ENCODE peak calls at places on chromosomes 4 and X, in four cellular contexts. One of them, this sample, is unnamed.

GRCh38 chr4:27010334-27010940 is 149.8 kb downstream of the STIM2 start:
- DNase-seq in fibroblast of lung: peak
- DNase-seq in BJ: no peak
- DNase-seq in stimulated activated CD8-positive, alpha-beta memory T cell treated with anti-CD3 and anti-CD28 coated beads, Interleukin-4, amount 100 ng/mL, for 1 hour: peak
- DNase-seq in this sample: peak

GRCh38 chrX:85836868-85837267 is 210.5 kb downstream of the CHM start:
- DNase-seq in fibroblast of lung: peak
- DNase-seq in BJ: no peak
- DNase-seq in stimulated activated CD8-positive, alpha-beta memory T cell treated with anti-CD3 and anti-CD28 coated beads, Interleukin-4, amount 100 ng/mL, for 1 hour: no peak
- DNase-seq in this sample: peak

GRCh38 chrX:18173494-18174180 is 47.0 kb downstream of the BEND2 start:
- DNase-seq in fibroblast of lung: no peak
- DNase-seq in BJ: no peak
- DNase-seq in stimulated activated CD8-positive, alpha-beta memory T cell treated with anti-CD3 and anti-CD28 coated beads, Interleukin-4, amount 100 ng/mL, for 1 hour: no peak
- DNase-seq in this sample: no peak

GRCh38 chr4:186500721-186501304 is 54.6 kb downstream of the MTNR1A start:
- DNase-seq in fibroblast of lung: no peak
- DNase-seq in BJ: no peak
- DNase-seq in stimulated activated CD8-positive, alpha-beta memory T cell treated with anti-CD3 and anti-CD28 coated beads, Interleukin-4, amount 100 ng/mL, for 1 hour: no peak
- DNase-seq in this sample: no peak

GRCh38 chr4:98864560-98864959 is 64.4 kb downstream of the EIF4E start:
- DNase-seq in fibroblast of lung: no peak
- DNase-seq in BJ: no peak
- DNase-seq in stimulated activated CD8-positive, alpha-beta memory T cell treated with anti-CD3 and anti-CD28 coated beads, Interleukin-4, amount 100 ng/mL, for 1 hour: no peak
- DNase-seq in this sample: no peak

GRCh38 chrX:78527263-78527662 is 131.9 kb downstream of the RTL3 start:
- DNase-seq in fibroblast of lung: no peak
- DNase-seq in BJ: no peak
- DNase-seq in stimulated activated CD8-positive, alpha-beta memory T cell treated with anti-CD3 and anti-CD28 coated beads, Interleukin-4, amount 100 ng/mL, for 1 hour: no peak
- DNase-seq in this sample: no peak

GRCh38 chr4:37667197-37668100 is 18.7 kb downstream of the RELL1 start:
- DNase-seq in fibroblast of lung: peak
- DNase-seq in BJ: no peak
- DNase-seq in stimulated activated CD8-positive, alpha-beta memory T cell treated with anti-CD3 and anti-CD28 coated beads, Interleukin-4, amount 100 ng/mL, for 1 hour: no peak
- DNase-seq in this sample: no peak

GRCh38 chr4:13483142-13484044 is 747 bp downstream of the RAB28 start:
- DNase-seq in fibroblast of lung: peak
- DNase-seq in BJ: peak
- DNase-seq in stimulated activated CD8-positive, alpha-beta memory T cell treated with anti-CD3 and anti-CD28 coated beads, Interleukin-4, amount 100 ng/mL, for 1 hour: no peak
- DNase-seq in this sample: peak

GRCh38 chr4:17316566-17316965 is 195.3 kb downstream of the QDPR start:
- DNase-seq in fibroblast of lung: no peak
- DNase-seq in BJ: no peak
- DNase-seq in stimulated activated CD8-positive, alpha-beta memory T cell treated with anti-CD3 and anti-CD28 coated beads, Interleukin-4, amount 100 ng/mL, for 1 hour: no peak
- DNase-seq in this sample: no peak

GRCh38 chr4:80568891-80569290 is 233.4 kb downstream of the CFAP299 start:
- DNase-seq in fibroblast of lung: no peak
- DNase-seq in BJ: no peak
- DNase-seq in stimulated activated CD8-positive, alpha-beta memory T cell treated with anti-CD3 and anti-CD28 coated beads, Interleukin-4, amount 100 ng/mL, for 1 hour: no peak
- DNase-seq in this sample: no peak

GRCh38 chr4:151933122-151933827 is 172.5 kb upstream of the GATB start:
- DNase-seq in fibroblast of lung: no peak
- DNase-seq in BJ: no peak
- DNase-seq in stimulated activated CD8-positive, alpha-beta memory T cell treated with anti-CD3 and anti-CD28 coated beads, Interleukin-4, amount 100 ng/mL, for 1 hour: no peak
- DNase-seq in this sample: no peak

GRCh38 chr4:24856586-24856985 is 56.3 kb downstream of the CCDC149 start:
- DNase-seq in fibroblast of lung: peak
- DNase-seq in BJ: no peak
- DNase-seq in stimulated activated CD8-positive, alpha-beta memory T cell treated with anti-CD3 and anti-CD28 coated beads, Interleukin-4, amount 100 ng/mL, for 1 hour: no peak
- DNase-seq in this sample: no peak

GRCh38 chrX:22053486-22053885 is 21.4 kb downstream of the PHEX start:
- DNase-seq in fibroblast of lung: peak
- DNase-seq in BJ: no peak
- DNase-seq in stimulated activated CD8-positive, alpha-beta memory T cell treated with anti-CD3 and anti-CD28 coated beads, Interleukin-4, amount 100 ng/mL, for 1 hour: no peak
- DNase-seq in this sample: no peak

GRCh38 chr4:74016068-74016467 is 17.6 kb upstream of the CXCL5 start:
- DNase-seq in fibroblast of lung: peak
- DNase-seq in BJ: no peak
- DNase-seq in stimulated activated CD8-positive, alpha-beta memory T cell treated with anti-CD3 and anti-CD28 coated beads, Interleukin-4, amount 100 ng/mL, for 1 hour: no peak
- DNase-seq in this sample: no peak

GRCh38 chr4:1198070-1198844 is 25.9 kb upstream of the SPON2 start:
- DNase-seq in fibroblast of lung: no peak
- DNase-seq in BJ: no peak
- DNase-seq in stimulated activated CD8-positive, alpha-beta memory T cell treated with anti-CD3 and anti-CD28 coated beads, Interleukin-4, amount 100 ng/mL, for 1 hour: no peak
- DNase-seq in this sample: no peak

GRCh38 chr4:19327364-19327763 is 924.3 kb upstream of the SLIT2 start:
- DNase-seq in fibroblast of lung: no peak
- DNase-seq in BJ: peak
- DNase-seq in stimulated activated CD8-positive, alpha-beta memory T cell treated with anti-CD3 and anti-CD28 coated beads, Interleukin-4, amount 100 ng/mL, for 1 hour: no peak
- DNase-seq in this sample: no peak

GRCh38 chrX:43552166-43552565 is 103.9 kb upstream of the MAOA start:
- DNase-seq in fibroblast of lung: no peak
- DNase-seq in BJ: no peak
- DNase-seq in stimulated activated CD8-positive, alpha-beta memory T cell treated with anti-CD3 and anti-CD28 coated beads, Interleukin-4, amount 100 ng/mL, for 1 hour: no peak
- DNase-seq in this sample: no peak